ENCODE peak calls at places on chromosomes 11 and 22, in four cellular contexts. F, T, N and X are unnamed samples.
A peak's percentile ranks its signal among the peaks of the same experiment; 100 is the strongest.

GRCh38 chr22:38788417-38788816 is 5.5 kb downstream of the DNAL4 start:
- DNase-seq in F (peak; percentile 44), T (no peak), N (peak; percentile 91), X (no peak)

GRCh38 chr22:46069518-46070214 is 80.7 kb upstream of the PPARA start:
- DNase-seq in F (peak; percentile 83), T (no peak), N (peak; percentile 79), X (no peak)

GRCh38 chr11:10303558-10304363 is 1.1 kb upstream of the ADM start:
- DNase-seq in F (no peak), T (no peak), N (peak; percentile 68), X (no peak)

GRCh38 chr11:30741039-30741550 is 154.9 kb upstream of the MPPED2 start:
- DNase-seq in F (no peak), T (no peak), N (peak; percentile 83), X (no peak)

GRCh38 chr11:64650923-64651523 is 60.0 kb downstream of the SLC22A12 start:
- DNase-seq in F (no peak), T (no peak), N (peak; percentile 50), X (no peak)

GRCh38 chr11:23236846-23237550 is 376.7 kb upstream of the CCDC179 start:
- DNase-seq in F (no peak), T (no peak), N (peak; percentile 93), X (no peak)

GRCh38 chr11:27282141-27282590 is 80.8 kb downstream of the CCDC34 start:
- DNase-seq in F (no peak), T (no peak), N (peak; percentile 87), X (no peak)

GRCh38 chr11:16818284-16818683 is 79.8 kb downstream of the C11orf58 start:
- DNase-seq in F (no peak), T (no peak), N (peak; percentile 28), X (no peak)

GRCh38 chr22:31136711-31137110 is 3.6 kb downstream of the PLA2G3 start:
- DNase-seq in F (no peak), T (no peak), N (no peak), X (no peak)

GRCh38 chr22:43216738-43217137 is 29.8 kb upstream of the TTLL12 start:
- DNase-seq in F (no peak), T (no peak), N (no peak), X (no peak)

GRCh38 chr22:47850644-47851151 is 1088.2 kb downstream of the TBC1D22A start:
- DNase-seq in F (no peak), T (no peak), N (no peak), X (no peak)

GRCh38 chr11:94880216-94880615 is 93.1 kb downstream of the CWC15 start:
- DNase-seq in F (no peak), T (no peak), N (peak; percentile 39), X (no peak)

GRCh38 chr11:132943737-132944556 is 588.4 kb downstream of the OPCML start:
- DNase-seq in F (no peak), T (no peak), N (no peak), X (no peak)

GRCh38 chr11:23079382-23079813 is 219.1 kb upstream of the CCDC179 start:
- DNase-seq in F (no peak), T (no peak), N (peak; percentile 70), X (no peak)

GRCh38 chr11:104625246-104625645 is 273.0 kb downstream of the CASP12 start:
- DNase-seq in F (no peak), T (no peak), N (peak; percentile 73), X (no peak)

GRCh38 chr11:114482114-114482513 is 42.8 kb downstream of the REXO2 start:
- DNase-seq in F (no peak), T (no peak), N (no peak), X (no peak)

GRCh38 chr22:48173061-48173849 is 1410.8 kb downstream of the TBC1D22A start:
- DNase-seq in F (no peak), T (no peak), N (no peak), X (no peak)

GRCh38 chr11:44611088-44611487 is 45.6 kb downstream of the CD82 start:
- DNase-seq in F (no peak), T (no peak), N (no peak), X (no peak)

GRCh38 chr11:72776844-72777754 is 16.7 kb downstream of the STARD10 start:
- DNase-seq in F (no peak), T (no peak), N (no peak), X (no peak)

GRCh38 chr22:30667092-30667485 is 586 bp downstream of the DUSP18 start:
- DNase-seq in F (no peak), T (no peak), N (peak; percentile 6), X (no peak)

GRCh38 chr22:22410121-22410520 is 98.4 kb downstream of the ZNF280B start:
- DNase-seq in F (no peak), T (no peak), N (no peak), X (no peak)

GRCh38 chr11:121199516-121199915 is 93.1 kb upstream of the SC5D start:
- DNase-seq in F (no peak), T (no peak), N (no peak), X (no peak)

GRCh38 chr11:128497057-128497957 is 90.1 kb downstream of the ETS1 start:
- DNase-seq in F (peak; percentile 95), T (no peak), N (peak; percentile 97), X (no peak)